ENCODE peak calls at places on chromosome 18, in nine cellular contexts. Z, H, B, O, J, W, N, G and M are unnamed samples.

GRCh38 chr18:1483386-1483785 is 578.7 kb downstream of the ADCYAP1 start:
- DNase-seq in Z (peak), H (no peak), B (no peak), O (no peak), J (no peak), W (no peak), N (no peak), G (no peak), M (no peak)

GRCh38 chr18:79070486-79070885 is 1.3 kb downstream of the ATP9B start:
- DNase-seq in Z (no peak), H (no peak), B (no peak), O (no peak), J (no peak), W (no peak), N (no peak), G (no peak), M (no peak)

GRCh38 chr18:50286391-50287027 is 983 bp downstream of the CXXC1 start:
- DNase-seq in Z (peak), H (no peak), B (no peak), O (no peak), J (no peak), W (peak), N (no peak), G (peak), M (no peak)

GRCh38 chr18:27695509-27695908 is 481.4 kb downstream of the CDH2 start:
- DNase-seq in Z (peak), H (no peak), B (no peak), O (no peak), J (no peak), W (no peak), N (no peak), G (no peak), M (no peak)

GRCh38 chr18:74609535-74609934 is 11.9 kb downstream of the ZNF407 start:
- DNase-seq in Z (peak), H (no peak), B (no peak), O (no peak), J (no peak), W (no peak), N (no peak), G (no peak), M (no peak)

GRCh38 chr18:77173274-77174030 is 40.9 kb upstream of the MBP start:
- DNase-seq in Z (no peak), H (no peak), B (no peak), O (no peak), J (no peak), W (no peak), N (no peak), G (no peak), M (no peak)

GRCh38 chr18:40055262-40055661 is 1899.8 kb upstream of the PIK3C3 start:
- DNase-seq in Z (peak), H (no peak), B (no peak), O (no peak), J (no peak), W (no peak), N (no peak), G (peak), M (no peak)

GRCh38 chr18:7334973-7335568 is 104.2 kb downstream of the LRRC30 start:
- DNase-seq in Z (no peak), H (no peak), B (no peak), O (no peak), J (no peak), W (no peak), N (no peak), G (no peak), M (no peak)

GRCh38 chr18:52008330-52008729 is 331.7 kb upstream of the DCC start:
- DNase-seq in Z (no peak), H (no peak), B (no peak), O (no peak), J (no peak), W (no peak), N (no peak), G (no peak), M (no peak)

GRCh38 chr18:77124452-77124922 is 8.1 kb downstream of the MBP start:
- DNase-seq in Z (no peak), H (no peak), B (no peak), O (no peak), J (no peak), W (no peak), N (no peak), G (no peak), M (peak)